ENCODE peak calls at places on chromosomes 1 and 21, in eight cellular contexts. Y is AG04450; B is neural progenitor cell; V is NT2/D1; X is CD8-positive, alpha-beta T cell; I is AG09309; Q is fibroblast of lung; S is skeletal muscle cell. M is an unnamed sample.

GRCh38 chr1:30660241-30660640 is 63.1 kb downstream of the MATN1 start:
- DNase-seq in Y (no peak), I (no peak), S (no peak), B (no peak), Q (no peak), X (no peak), V (no peak), M (no peak)

GRCh38 chr1:59477286-59477685 is 180.4 kb downstream of the FGGY start:
- DNase-seq in Y (no peak), I (peak), V (no peak), Q (peak), X (no peak), S (peak), B (no peak), M (peak)

GRCh38 chr1:39453603-39454002 is 37.8 kb upstream of the BMP8A start:
- DNase-seq in X (no peak), Q (peak), B (no peak), V (no peak), Y (peak), S (peak), I (no peak), M (no peak)

GRCh38 chr1:157104598-157105293 is 5.1 kb upstream of the ETV3L start:
- DNase-seq in Y (no peak), I (no peak), V (no peak), Q (peak), S (no peak), B (no peak), X (no peak), M (peak)

GRCh38 chr1:112706505-112707216 is at the start of gene RHOC:
- DNase-seq in Q (peak), V (no peak), Y (no peak), S (no peak), X (no peak), I (no peak), B (peak), M (peak)

GRCh38 chr1:227942716-227943261 is 4.9 kb downstream of the WNT9A start:
- DNase-seq in Q (no peak), Y (no peak), V (no peak), S (no peak), I (no peak), X (no peak), B (no peak), M (no peak)

GRCh38 chr1:166692354-166692753 is 146.9 kb upstream of the POGK start:
- DNase-seq in S (no peak), V (no peak), Y (no peak), I (no peak), X (no peak), B (no peak), Q (no peak), M (no peak)

GRCh38 chr1:242212401-242212800 is 213.5 kb upstream of the MAP1LC3C start:
- DNase-seq in B (peak), I (no peak), Y (no peak), V (no peak), Q (no peak), X (no peak), S (no peak), M (no peak)

GRCh38 chr1:118074101-118074500 is 110.9 kb downstream of the SPAG17 start:
- DNase-seq in B (peak), Y (no peak), Q (no peak), S (no peak), V (no peak), I (no peak), X (no peak), M (no peak)

GRCh38 chr1:100360790-100361232 is 8.5 kb downstream of the CDC14A start:
- DNase-seq in I (no peak), S (no peak), Y (no peak), B (peak), Q (peak), X (no peak), V (no peak), M (peak)

GRCh38 chr1:229230136-229230892 is 40.6 kb upstream of the RAB4A start:
- DNase-seq in V (peak), B (no peak), S (no peak), I (no peak), Y (no peak), X (no peak), Q (no peak), M (no peak)

DNA sequence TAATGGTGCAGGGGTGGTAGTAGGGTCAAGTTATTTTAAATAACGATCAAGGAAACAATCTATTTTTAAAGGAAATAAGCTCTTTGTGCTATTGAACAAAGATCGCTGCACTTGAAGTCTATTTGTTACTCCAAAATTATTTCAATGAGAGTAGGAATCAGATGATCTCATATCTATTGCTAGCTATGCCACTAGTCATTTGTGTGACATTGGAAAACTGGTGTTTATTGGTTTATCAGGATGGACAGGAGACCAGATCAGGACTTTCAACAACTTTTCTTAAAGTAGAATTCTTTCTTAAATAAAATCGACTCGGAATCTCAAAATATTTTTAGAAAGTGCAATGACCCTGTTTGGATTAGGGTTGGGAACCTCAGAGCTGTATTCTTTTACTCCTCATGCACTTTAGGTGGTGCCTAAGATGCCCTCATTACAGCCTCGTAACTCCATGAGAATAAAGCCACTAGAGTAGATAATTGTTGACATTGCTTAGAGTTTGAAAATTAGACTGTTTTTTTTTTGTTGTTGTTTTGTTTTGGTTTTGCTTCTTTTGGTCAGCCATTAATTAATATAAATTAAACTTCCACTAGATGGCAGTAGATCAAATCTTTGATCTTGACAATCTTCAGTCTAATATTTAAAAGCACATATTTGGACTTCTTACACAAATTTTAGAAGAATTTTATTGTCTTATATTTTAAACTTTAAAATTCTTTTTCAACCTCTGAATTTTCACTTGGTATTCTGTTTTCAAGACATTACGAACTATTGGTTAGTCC is 352.4 kb downstream of the USP25 start:
- DNase-seq in B (peak), V (no peak), Q (peak), I (no peak), Y (no peak), S (no peak), X (no peak), M (no peak)
- H3K4me3 ChIP-seq in B (no peak), V (no peak), Q (no peak), I (no peak), Y (no peak), S (no peak), X (no peak), M (no peak)

DNA sequence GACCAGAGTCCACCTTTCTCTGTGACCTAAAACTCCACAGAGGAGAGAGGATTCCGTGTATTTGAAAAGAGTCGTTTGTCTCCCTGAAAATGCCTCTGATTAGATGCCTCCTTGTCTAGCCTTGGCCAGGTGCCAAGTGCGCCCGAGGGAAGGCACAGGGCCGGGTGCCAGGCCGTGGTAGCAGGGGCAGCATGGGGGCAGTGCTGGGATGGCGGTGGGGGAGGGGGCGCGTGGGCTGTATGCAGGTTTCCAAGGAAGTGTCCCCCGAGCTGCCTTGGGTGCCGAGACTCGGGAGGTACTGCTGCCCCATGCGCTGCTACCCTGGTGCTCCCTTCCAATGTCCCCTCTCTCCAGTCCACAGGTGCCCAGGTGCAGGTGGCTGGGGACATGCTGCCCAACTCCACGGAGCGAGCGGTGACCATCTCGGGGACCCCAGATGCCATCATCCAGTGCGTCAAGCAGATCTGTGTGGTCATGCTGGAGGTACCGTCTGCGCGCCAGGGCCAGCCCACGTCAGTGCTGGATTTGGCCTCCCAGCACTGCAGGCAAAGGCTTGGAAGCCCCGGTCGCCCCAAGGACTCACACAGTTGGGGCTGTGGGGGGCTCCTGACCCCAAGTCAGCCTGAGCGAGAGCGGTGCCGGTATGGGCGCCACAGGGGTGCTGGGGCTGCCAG is 70.9 kb upstream of the COL6A1 start:
- DNase-seq in Y (no peak), B (no peak), Q (no peak), V (no peak), I (no peak), S (no peak), X (no peak), M (no peak)
- H3K4me3 ChIP-seq in Y (no peak), B (no peak), Q (no peak), V (no peak), I (no peak), S (no peak), X (no peak), M (no peak)

GRCh38 chr1:172154571-172154970 is 265.9 kb upstream of the C1orf105 start:
- DNase-seq in Y (no peak), I (no peak), X (no peak), S (no peak), Q (peak), B (no peak), V (no peak), M (no peak)
- H3K4me3 ChIP-seq in Y (peak), I (no peak), X (no peak), S (no peak), Q (peak), B (no peak), V (no peak), M (no peak)

DNA sequence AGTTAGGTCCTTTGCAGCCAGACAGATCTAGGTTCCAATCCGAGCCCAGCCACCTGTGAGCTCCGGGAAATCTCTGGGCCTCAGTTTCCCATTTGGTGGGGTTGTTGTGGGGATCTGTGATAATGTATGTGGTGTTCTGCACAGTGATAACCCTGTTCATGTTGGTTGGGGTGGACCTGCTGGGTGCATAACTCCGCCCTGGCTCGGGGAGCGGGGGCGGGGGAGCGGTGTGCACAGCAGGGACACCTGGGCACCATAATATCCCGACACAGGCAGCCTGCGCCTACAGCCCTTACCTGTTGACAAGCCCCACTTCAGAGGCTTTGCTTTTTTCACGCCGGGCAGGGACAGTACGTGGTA is 48.0 kb upstream of the ACOT11 start:
- DNase-seq in S (no peak), Q (no peak), B (no peak), I (no peak), Y (no peak), X (no peak), V (no peak), M (no peak)
- H3K4me3 ChIP-seq in S (peak), Q (no peak), B (peak), I (no peak), Y (no peak), X (peak), V (peak), M (no peak)

DNA sequence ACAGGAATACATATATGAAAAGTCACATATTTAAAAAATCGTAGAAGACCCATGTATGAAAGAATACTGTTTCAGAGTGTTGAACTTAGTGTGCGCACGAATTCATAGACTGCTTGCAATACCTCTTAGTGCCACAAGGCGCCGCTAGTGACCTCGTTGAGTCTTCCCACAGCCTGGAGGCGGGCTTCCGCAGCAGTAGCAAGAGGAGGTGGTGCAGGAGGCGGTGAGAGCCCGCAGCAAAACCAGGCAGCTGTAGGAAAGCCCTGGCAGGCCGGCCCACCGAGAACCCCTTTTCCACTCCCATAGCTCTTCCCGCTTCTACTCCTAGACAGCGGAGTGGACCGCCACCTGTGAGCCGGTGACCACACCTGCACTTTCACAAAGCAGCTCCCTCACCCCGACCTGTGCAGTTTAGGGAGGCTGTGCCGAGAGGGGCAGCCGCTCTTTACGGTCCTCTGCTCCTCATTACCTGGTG is 23.5 kb downstream of the MTARC1 start:
- DNase-seq in X (peak), S (no peak), Y (peak), B (peak), I (peak), V (peak), Q (peak), M (peak)
- H3K4me3 ChIP-seq in X (no peak), S (peak), Y (peak), B (peak), I (no peak), V (no peak), Q (no peak), M (no peak)

DNA sequence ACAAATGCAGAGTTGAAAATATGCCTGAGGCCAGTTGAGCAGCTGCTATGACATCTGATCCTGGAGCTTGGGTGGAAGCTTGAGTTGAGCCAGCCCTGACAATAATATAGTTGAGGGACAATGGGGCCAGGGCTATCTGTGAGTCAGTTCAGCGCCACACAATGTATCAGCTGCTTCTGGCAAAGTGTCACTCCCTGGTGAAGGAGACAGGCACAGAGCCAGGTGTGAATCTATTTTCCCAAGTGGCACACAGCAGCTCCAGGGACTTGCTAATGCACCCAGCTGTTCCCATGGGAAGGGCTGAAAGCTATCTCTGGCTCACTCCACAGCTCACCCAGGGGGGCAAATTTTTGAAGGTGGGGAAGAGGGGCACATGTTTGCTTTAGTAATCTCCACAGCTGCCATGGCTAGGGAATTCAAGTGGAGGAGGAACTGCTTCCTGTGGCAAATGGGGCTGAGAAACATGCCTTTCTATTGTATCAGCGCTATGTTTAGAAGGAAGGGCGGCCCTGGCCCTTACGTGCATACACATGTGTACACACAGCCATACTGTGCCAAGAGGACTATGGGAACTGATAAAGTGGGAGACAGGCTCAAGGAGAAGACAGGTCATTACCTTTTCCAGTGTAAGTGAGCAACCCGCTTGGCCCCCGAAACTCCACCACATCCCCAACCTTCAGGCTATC is 2.2 kb downstream of the CYB5R1 start:
- DNase-seq in I (no peak), B (no peak), V (no peak), Q (no peak), S (peak), X (no peak), Y (no peak), M (peak)
- H3K4me3 ChIP-seq in I (no peak), B (no peak), V (no peak), Q (no peak), S (no peak), X (no peak), Y (no peak), M (no peak)